ENCODE peak calls at places on chromosomes 11 and 22, in five cellular contexts. M, S, Z, F and D are unnamed samples.

GRCh38 chr22:20400606-20401375 is 6.8 kb downstream of the ZNF74 start:
- DNase-seq in M (no peak), S (no peak), Z (no peak), F (no peak), D (no peak)

GRCh38 chr11:132125855-132126841 is 755.7 kb downstream of the NTM start:
- DNase-seq in M (no peak), S (peak; percentile 24), Z (no peak), F (no peak), D (no peak)

GRCh38 chr22:49789289-49790141 is 38.2 kb downstream of the BRD1 start:
- DNase-seq in M (no peak), S (peak; percentile 50), Z (no peak), F (no peak), D (no peak)

GRCh38 chr22:20650294-20651207 is 123.4 kb upstream of the SERPIND1 start:
- DNase-seq in M (no peak), S (no peak), Z (no peak), F (no peak), D (no peak)

GRCh38 chr22:37378642-37379058 is 48.6 kb downstream of the ELFN2 start:
- DNase-seq in M (no peak), S (no peak), Z (no peak), F (no peak), D (no peak)

GRCh38 chr11:12539570-12539969 is 134.7 kb upstream of the TEAD1 start:
- DNase-seq in M (peak; percentile 86), S (no peak), Z (no peak), F (no peak), D (no peak)

GRCh38 chr11:81278986-81279385 is 1454.7 kb downstream of the FAM181B start:
- DNase-seq in M (no peak), S (no peak), Z (no peak), F (no peak), D (peak; percentile 96)

GRCh38 chr22:19120829-19121630 is 1.2 kb downstream of the DGCR2 start:
- DNase-seq in M (no peak), S (peak; percentile 91), Z (no peak), F (peak; percentile 15), D (no peak)

GRCh38 chr11:62004473-62004872 is 37.0 kb upstream of the FTH1 start:
- DNase-seq in M (peak; percentile 36), S (peak; percentile 39), Z (peak; percentile 66), F (no peak), D (peak; percentile 60)

GRCh38 chr11:46680164-46680760 is 20.2 kb downstream of the ARHGAP1 start:
- DNase-seq in M (no peak), S (no peak), Z (no peak), F (no peak), D (no peak)

GRCh38 chr11:65206441-65206841 is 24.7 kb downstream of the CAPN1 start:
- DNase-seq in M (no peak), S (no peak), Z (no peak), F (no peak), D (no peak)

GRCh38 chr11:128179049-128179448 is 408.3 kb downstream of the ETS1 start:
- DNase-seq in M (no peak), S (no peak), Z (no peak), F (no peak), D (no peak)

GRCh38 chr11:8480858-8481257 is 113.2 kb downstream of the STK33 start:
- DNase-seq in M (no peak), S (no peak), Z (no peak), F (no peak), D (no peak)

GRCh38 chr11:107043242-107043991 is 25.1 kb upstream of the GUCY1A2 start:
- DNase-seq in M (peak; percentile 89), S (no peak), Z (peak; percentile 71), F (no peak), D (peak; percentile 96)

GRCh38 chr11:49424136-49424535 is 215.7 kb upstream of the FOLH1 start:
- DNase-seq in M (no peak), S (no peak), Z (no peak), F (no peak), D (no peak)

GRCh38 chr22:41267958-41268357 is 18.0 kb downstream of the RANGAP1 start:
- DNase-seq in M (no peak), S (no peak), Z (no peak), F (no peak), D (no peak)
- TF ChIP-seq CTCF in M (no peak), S (no peak), Z (no peak), F (no peak), D (no peak)

GRCh38 chr11:5929571-5929970 is 12.5 kb upstream of the OR56A3 start:
- DNase-seq in M (no peak), S (no peak), Z (no peak), F (no peak), D (no peak)
- H3K4me3 ChIP-seq in M (no peak overlapping the region), S (no peak overlapping the region), Z (no peak overlapping the region), F (no peak overlapping the region), D (no peak overlapping the region)

DNA sequence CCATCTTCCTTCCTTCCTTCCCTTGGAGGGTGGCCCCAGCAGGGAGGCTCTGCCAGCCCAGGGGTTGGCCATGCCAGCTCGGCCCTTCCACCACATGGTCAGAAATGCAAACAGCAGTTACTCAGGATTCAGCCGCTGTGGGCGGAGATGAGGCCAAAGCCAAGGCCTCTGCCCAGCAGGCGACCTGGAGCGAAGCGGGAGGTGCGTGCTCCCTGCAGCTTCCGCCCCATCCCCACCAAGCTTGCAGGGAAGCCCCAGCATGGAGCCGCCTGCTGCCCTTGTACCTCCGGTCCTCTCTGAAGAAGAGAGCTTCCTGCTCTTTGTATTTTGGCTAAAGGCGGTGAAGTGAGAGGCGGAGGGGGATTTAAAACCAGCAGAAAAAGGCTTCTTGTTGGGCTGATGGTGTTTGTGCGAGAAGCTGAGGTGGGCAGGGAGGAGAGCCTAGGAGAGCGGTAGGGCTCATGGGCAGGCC is 50.4 kb downstream of the ANO1 start:
- DNase-seq in M (no peak), S (no peak), Z (no peak), F (no peak), D (no peak)
- TF ChIP-seq CTCF in M (no peak), S (no peak), Z (no peak), F (no peak), D (no peak)

GRCh38 chr22:45866398-45867117 is 110.4 kb downstream of the WNT7B start:
- DNase-seq in M (no peak), S (no peak), Z (no peak), F (no peak), D (no peak)
- H3K4me3 ChIP-seq in M (peak overlapping the region; percentile 13), S (no peak overlapping the region), Z (no peak overlapping the region), F (peak overlapping the region; percentile 19), D (peak overlapping the region; percentile 10)

GRCh38 chr11:102317768-102318103 is 452 bp downstream of the BIRC3 start:
- DNase-seq in M (no peak), S (no peak), Z (no peak), F (no peak), D (no peak)

GRCh38 chr11:102319544-102319943 is 2.3 kb downstream of the BIRC3 start:
- DNase-seq in M (no peak), S (no peak), Z (no peak), F (no peak), D (no peak)

GRCh38 chr11:102316505-102316904 is 779 bp upstream of the BIRC3 start:
- DNase-seq in M (no peak), S (no peak), Z (no peak), F (no peak), D (no peak)

GRCh38 chr11:102318469-102318868 is 1.2 kb downstream of the BIRC3 start:
- DNase-seq in M (no peak), S (no peak), Z (no peak), F (no peak), D (no peak)

GRCh38 chr11:102317099-102317767 is at the start of gene BIRC3:
- DNase-seq in M (peak; percentile 78), S (peak; percentile 90), Z (peak; percentile 100), F (peak; percentile 83), D (peak; percentile 46)
- TF ChIP-seq CTCF in M (no peak), S (no peak), Z (no peak), F (peak; percentile 42), D (peak; percentile 8)

GRCh38 chr11:109940816-109941215 is 152.4 kb upstream of the ZC3H12C start:
- DNase-seq in M (peak; percentile 15), S (no peak), Z (no peak), F (no peak), D (no peak)

GRCh38 chr11:109946322-109946846 is 146.8 kb upstream of the ZC3H12C start:
- DNase-seq in M (peak; percentile 84), S (peak; percentile 78), Z (peak; percentile 92), F (peak; percentile 88), D (peak; percentile 82)

GRCh38 chr11:109945626-109946321 is 147.4 kb upstream of the ZC3H12C start:
- DNase-seq in M (no peak), S (no peak), Z (no peak), F (no peak), D (no peak)
- H3K4me3 ChIP-seq in M (no peak overlapping the region), S (no peak overlapping the region), Z (peak overlapping the region; percentile 50), F (peak overlapping the region; percentile 11), D (no peak overlapping the region)

GRCh38 chr11:102783720-102784119 is 3.3 kb upstream of the MMP10 start:
- DNase-seq in M (no peak), S (no peak), Z (no peak), F (no peak), D (no peak)

GRCh38 chr11:102784380-102784779 is 4.0 kb upstream of the MMP10 start:
- DNase-seq in M (no peak), S (no peak), Z (no peak), F (no peak), D (no peak)

GRCh38 chr11:102776454-102776853 is 4.0 kb downstream of the MMP10 start:
- DNase-seq in M (no peak), S (no peak), Z (no peak), F (no peak), D (no peak)

GRCh38 chr11:102783016-102783415 is 2.6 kb upstream of the MMP10 start:
- DNase-seq in M (no peak), S (no peak), Z (no peak), F (no peak), D (no peak)

DNA sequence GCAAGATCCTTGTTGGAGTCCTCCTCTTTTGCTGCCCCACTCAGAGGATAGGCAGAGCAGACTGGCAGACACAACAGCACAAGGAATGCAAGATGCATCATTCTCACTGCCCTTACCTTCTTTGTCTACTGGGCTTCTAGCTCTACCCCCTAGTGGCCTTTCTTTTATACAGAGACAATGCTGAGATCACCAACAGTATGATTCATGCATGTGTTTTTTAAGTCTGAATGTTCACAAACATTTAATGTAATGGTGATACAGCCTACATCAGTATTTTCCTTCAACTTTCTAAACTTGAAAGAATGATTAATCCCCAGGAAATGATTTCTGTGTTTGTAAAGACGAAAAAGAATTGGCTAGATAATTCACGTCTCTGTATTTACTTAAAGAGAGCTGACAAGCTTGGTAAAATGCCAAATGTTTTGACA is at the start of gene MMP10:
- DNase-seq in M (peak; percentile 50), S (no peak), Z (no peak), F (no peak), D (no peak)
- TF ChIP-seq CTCF in M (peak; percentile 65), S (no peak), Z (peak; percentile 27), F (no peak), D (peak; percentile 64)

DNA sequence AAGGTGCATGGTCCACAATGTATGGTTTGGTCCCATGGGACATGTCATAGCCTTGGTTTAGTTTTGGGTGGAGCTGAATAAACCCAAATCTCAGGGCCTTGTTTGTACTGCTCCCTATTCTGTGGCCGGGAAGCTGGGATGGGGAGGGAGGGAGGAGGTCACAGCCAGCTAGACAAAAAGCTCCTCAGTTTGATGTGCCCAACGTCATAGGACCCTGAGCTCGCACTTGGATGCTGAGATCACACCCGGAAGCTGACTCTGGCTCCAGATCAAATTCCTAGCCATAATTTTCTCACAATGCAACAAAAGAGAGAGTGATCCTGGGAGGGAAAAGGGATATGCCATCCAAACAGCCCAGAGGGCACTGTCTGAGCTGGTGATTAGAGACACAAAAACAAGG is 1.5 kb downstream of the HSPB2 start:
- DNase-seq in M (no peak), S (peak; percentile 49), Z (no peak), F (peak; percentile 77), D (peak; percentile 78)
- H3K4me3 ChIP-seq in M (no peak overlapping the region), S (peak overlapping the region; percentile 68), Z (no peak overlapping the region), F (peak overlapping the region; percentile 63), D (no peak overlapping the region)

GRCh38 chr11:130571519-130571918 is 123.1 kb downstream of the ADAMTS15 start:
- DNase-seq in M (no peak), S (no peak), Z (no peak), F (no peak), D (no peak)
- TF ChIP-seq CTCF in M (no peak), S (no peak), Z (no peak), F (no peak), D (no peak)